ENCODE peak calls at places on chromosome 13, in six cellular contexts. X, D, O, N, T and W are unnamed samples.
A peak's percentile ranks its signal among the peaks of the same experiment; 100 is the strongest.

GRCh38 chr13:40340368-40341085 is 325.9 kb downstream of the FOXO1 start:
- DNase-seq in X (no peak), D (no peak), O (no peak), N (no peak), T (no peak), W (no peak)

GRCh38 chr13:84896128-84896527 is 903.1 kb downstream of the SLITRK6 start:
- DNase-seq in X (no peak), D (peak; percentile 77), O (peak; percentile 27), N (no peak), T (no peak), W (no peak)

GRCh38 chr13:113607056-113607455 is 22.5 kb downstream of the TFDP1 start:
- DNase-seq in X (no peak), D (no peak), O (no peak), N (no peak), T (no peak), W (no peak)

GRCh38 chr13:34731486-34731885 is 210.6 kb upstream of the NBEA start:
- DNase-seq in X (no peak), D (peak; percentile 46), O (no peak), N (no peak), T (no peak), W (no peak)

GRCh38 chr13:19818223-19818842 is 35.6 kb upstream of the PSPC1 start:
- DNase-seq in X (peak; percentile 14), D (peak; percentile 44), O (no peak), N (peak; percentile 94), T (no peak), W (no peak)

GRCh38 chr13:113856716-113857065 is 7.2 kb downstream of the GAS6 start:
- DNase-seq in X (no peak), D (no peak), O (peak; percentile 73), N (peak; percentile 20), T (peak; percentile 39), W (no peak)

GRCh38 chr13:110685305-110685704 is 20.6 kb downstream of the CARS2 start:
- DNase-seq in X (peak; percentile 61), D (no peak), O (no peak), N (no peak), T (no peak), W (no peak)

GRCh38 chr13:113022391-113023216 is 53.6 kb downstream of the MCF2L start:
- DNase-seq in X (no peak), D (peak; percentile 43), O (no peak), N (peak; percentile 66), T (no peak), W (no peak)

GRCh38 chr13:19266979-19267378 is 85.4 kb upstream of the TUBA3C start:
- DNase-seq in X (no peak), D (peak; percentile 95), O (no peak), N (no peak), T (no peak), W (no peak)

GRCh38 chr13:40070357-40070756 is 414.9 kb downstream of the COG6 start:
- DNase-seq in X (no peak), D (no peak), O (no peak), N (no peak), T (no peak), W (no peak)

GRCh38 chr13:25701304-25701703 is 329.5 kb downstream of the ATP8A2 start:
- DNase-seq in X (no peak), D (no peak), O (no peak), N (no peak), T (no peak), W (no peak)

GRCh38 chr13:98240131-98240530 is 63.1 kb upstream of the RNF113B start:
- DNase-seq in X (no peak), D (no peak), O (peak; percentile 84), N (no peak), T (no peak), W (no peak)
- H3K27ac ChIP-seq in X (no peak overlapping the region), D (no peak overlapping the region), O (peak overlapping the region; percentile 89), N (no peak overlapping the region), T (no peak overlapping the region), W (no peak overlapping the region)

DNA sequence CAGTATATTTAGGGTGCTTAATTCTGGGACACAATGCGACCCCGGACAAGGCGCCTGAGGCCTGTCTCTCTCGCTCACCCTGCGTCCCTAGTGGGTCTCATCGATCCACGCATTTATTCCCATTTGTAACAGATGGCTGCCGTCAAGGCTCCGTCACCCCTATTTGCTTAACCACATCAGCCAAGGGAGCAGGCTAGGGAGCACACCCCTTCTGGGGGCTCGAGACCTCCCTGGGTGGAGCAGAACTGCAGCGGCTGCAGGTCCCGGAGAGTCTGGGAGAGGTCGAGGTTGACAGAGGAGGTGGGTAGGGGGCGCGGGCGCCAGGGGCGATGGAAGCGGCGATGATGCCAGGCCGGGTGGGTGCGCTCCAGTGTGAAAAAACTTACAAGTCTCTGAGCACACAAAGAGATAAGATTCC is 507 bp downstream of the ALG5 start:
- DNase-seq in X (peak; percentile 24), D (no peak), O (peak; percentile 13), N (peak; percentile 34), T (peak; percentile 35), W (peak; percentile 44)
- H3K27ac ChIP-seq in X (peak overlapping the region; percentile 74), D (peak overlapping the region; percentile 99), O (peak overlapping the region; percentile 97), N (no peak overlapping the region), T (peak overlapping the region; percentile 98), W (peak overlapping the region; percentile 77)

DNA sequence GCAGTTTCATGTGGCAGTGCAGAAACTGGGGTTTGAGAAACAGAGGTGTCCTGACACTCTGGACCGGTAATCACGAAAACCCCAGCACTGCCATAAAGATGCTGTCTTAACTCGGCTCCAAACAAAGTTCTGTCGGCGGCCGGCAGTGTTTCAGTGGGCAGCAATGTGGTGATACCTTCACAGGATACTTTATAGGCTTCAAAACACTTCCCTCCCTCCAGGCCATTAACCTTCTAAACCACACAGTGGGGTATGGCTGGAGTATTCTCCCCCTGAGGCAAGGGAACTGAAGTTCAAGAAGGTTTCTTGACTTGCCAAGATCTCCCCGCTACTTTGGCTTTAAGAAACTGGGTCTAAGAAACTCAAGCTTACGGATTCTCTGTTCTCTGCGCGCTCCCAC is 1.1 kb downstream of the RUBCNL start:
- DNase-seq in X (no peak), D (no peak), O (no peak), N (peak; percentile 30), T (no peak), W (no peak)
- H3K27ac ChIP-seq in X (peak overlapping the region; percentile 35), D (peak overlapping the region; percentile 96), O (peak overlapping the region; percentile 60), N (no peak overlapping the region), T (no peak overlapping the region), W (no peak overlapping the region)

GRCh38 chr13:50678464-50679162 is 164.9 kb downstream of the DLEU7 start:
- DNase-seq in X (no peak), D (no peak), O (no peak), N (no peak), T (no peak), W (no peak)
- H3K27ac ChIP-seq in X (no peak overlapping the region), D (no peak overlapping the region), O (no peak overlapping the region), N (no peak overlapping the region), T (no peak overlapping the region), W (peak overlapping the region; percentile 85)

DNA sequence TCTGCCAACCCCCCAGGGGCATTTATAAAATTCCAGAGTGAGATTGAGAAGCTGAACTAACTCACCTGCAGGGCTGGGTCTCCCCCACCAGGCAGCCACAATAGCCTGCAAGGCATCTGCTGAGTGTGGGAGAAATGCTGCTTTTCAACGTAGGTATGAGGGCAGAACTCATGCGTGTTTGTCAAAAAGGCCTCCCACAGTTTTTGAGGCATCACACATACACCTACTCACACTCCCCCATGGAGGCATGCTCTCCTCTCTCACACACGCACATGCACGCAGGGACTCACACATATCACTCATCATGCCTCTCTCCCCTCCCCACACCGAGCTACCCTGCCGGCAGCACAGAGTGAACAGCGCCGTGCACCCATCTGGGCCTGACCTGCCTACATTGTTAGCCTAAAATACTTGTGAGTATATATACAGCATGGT is 390.5 kb downstream of the FGF9 start:
- DNase-seq in X (no peak), D (no peak), O (no peak), N (peak; percentile 38), T (no peak), W (peak; percentile 6)
- H3K27ac ChIP-seq in X (no peak overlapping the region), D (no peak overlapping the region), O (no peak overlapping the region), N (no peak overlapping the region), T (peak overlapping the region; percentile 78), W (no peak overlapping the region)

DNA sequence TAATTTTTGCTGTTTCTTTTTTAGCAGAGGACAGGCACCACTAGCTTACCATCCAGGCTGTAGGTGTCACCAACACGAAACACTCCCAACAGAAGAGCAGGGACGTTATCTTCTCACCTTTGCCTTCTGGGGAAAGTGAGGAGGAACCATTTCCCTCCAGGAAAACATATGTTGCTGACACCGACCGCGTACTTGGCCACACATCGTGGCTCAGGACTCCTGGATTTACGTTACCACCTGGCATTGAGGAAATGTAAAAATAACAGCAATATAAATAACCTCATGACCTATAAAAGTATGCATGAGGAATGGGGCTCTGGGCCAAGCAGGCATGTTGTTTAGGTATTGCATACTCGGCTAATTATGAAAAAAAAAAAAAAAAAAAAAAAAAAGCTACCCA is 525.1 kb downstream of the MYO16 start:
- DNase-seq in X (no peak), D (no peak), O (no peak), N (no peak), T (no peak), W (no peak)
- H3K27ac ChIP-seq in X (no peak overlapping the region), D (no peak overlapping the region), O (no peak overlapping the region), N (no peak overlapping the region), T (no peak overlapping the region), W (no peak overlapping the region)

GRCh38 chr13:106318941-106319411 is 216.5 kb downstream of the EFNB2 start:
- DNase-seq in X (peak; percentile 21), D (no peak), O (no peak), N (no peak), T (no peak), W (no peak)
- H3K27ac ChIP-seq in X (no peak overlapping the region), D (no peak overlapping the region), O (no peak overlapping the region), N (no peak overlapping the region), T (no peak overlapping the region), W (no peak overlapping the region)

GRCh38 chr13:27137759-27138158 is 33.9 kb downstream of the USP12 start:
- DNase-seq in X (no peak), D (no peak), O (no peak), N (no peak), T (no peak), W (no peak)
- H3K27ac ChIP-seq in X (no peak overlapping the region), D (no peak overlapping the region), O (no peak overlapping the region), N (no peak overlapping the region), T (no peak overlapping the region), W (no peak overlapping the region)

GRCh38 chr13:32723987-32724386 is 137.7 kb downstream of the PDS5B start:
- DNase-seq in X (no peak), D (no peak), O (peak; percentile 44), N (no peak), T (no peak), W (no peak)
- H3K27ac ChIP-seq in X (no peak overlapping the region), D (no peak overlapping the region), O (no peak overlapping the region), N (no peak overlapping the region), T (no peak overlapping the region), W (no peak overlapping the region)

GRCh38 chr13:97340399-97340798 is 93.6 kb upstream of the RAP2A start:
- DNase-seq in X (no peak), D (no peak), O (no peak), N (no peak), T (no peak), W (no peak)
- H3K27ac ChIP-seq in X (peak overlapping the region; percentile 72), D (no peak overlapping the region), O (peak overlapping the region; percentile 74), N (no peak overlapping the region), T (peak overlapping the region; percentile 72), W (no peak overlapping the region)